ENCODE peak calls at places on chromosome 6, in four cellular contexts. One of them, this sample, is unnamed.

GRCh38 chr6:52552278-52552643 is 24.6 kb downstream of the TRAM2 start:
- DNase-seq in SJSA1: no peak
- DNase-seq in GM23248: no peak
- DNase-seq in fibroblast of the aortic adventitia: no peak
- DNase-seq in this sample: peak; percentile 65

GRCh38 chr6:42028234-42029061 is 21.9 kb upstream of the TAF8 start:
- DNase-seq in fibroblast of the aortic adventitia: peak; percentile 85
- DNase-seq in SJSA1: no peak
- DNase-seq in GM23248: peak; percentile 38
- DNase-seq in this sample: no peak

GRCh38 chr6:106381871-106382270 is 21.4 kb downstream of the CRYBG1 start:
- DNase-seq in fibroblast of the aortic adventitia: peak; percentile 29
- DNase-seq in SJSA1: no peak
- DNase-seq in GM23248: peak; percentile 36
- DNase-seq in this sample: no peak

GRCh38 chr6:52063584-52064400 is 23.6 kb downstream of the PKHD1 start:
- DNase-seq in fibroblast of the aortic adventitia: peak; percentile 34
- DNase-seq in GM23248: peak; percentile 57
- DNase-seq in SJSA1: no peak
- DNase-seq in this sample: peak; percentile 54

GRCh38 chr6:105326216-105326615 is 76.7 kb downstream of the PREP start:
- DNase-seq in GM23248: peak; percentile 47
- DNase-seq in SJSA1: no peak
- DNase-seq in fibroblast of the aortic adventitia: peak; percentile 30
- DNase-seq in this sample: no peak

GRCh38 chr6:64483956-64484499 is 848.4 kb downstream of the PHF3 start:
- DNase-seq in GM23248: no peak
- DNase-seq in SJSA1: no peak
- DNase-seq in fibroblast of the aortic adventitia: no peak
- DNase-seq in this sample: no peak

GRCh38 chr6:36977470-36977941 is 8.5 kb downstream of the MTCH1 start:
- DNase-seq in SJSA1: no peak
- DNase-seq in GM23248: peak; percentile 46
- DNase-seq in fibroblast of the aortic adventitia: no peak
- DNase-seq in this sample: no peak

GRCh38 chr6:148053796-148054195 is 288.8 kb upstream of the SASH1 start:
- DNase-seq in fibroblast of the aortic adventitia: no peak
- DNase-seq in SJSA1: no peak
- DNase-seq in GM23248: no peak
- DNase-seq in this sample: no peak

GRCh38 chr6:149252626-149253025 is 64.9 kb upstream of the TAB2 start:
- DNase-seq in GM23248: no peak
- DNase-seq in fibroblast of the aortic adventitia: no peak
- DNase-seq in SJSA1: no peak
- DNase-seq in this sample: no peak

GRCh38 chr6:142855877-142856606 is 88.9 kb downstream of the HIVEP2 start:
- DNase-seq in SJSA1: no peak
- DNase-seq in GM23248: no peak
- DNase-seq in fibroblast of the aortic adventitia: no peak
- DNase-seq in this sample: no peak

GRCh38 chr6:54018722-54019121 is 92.5 kb upstream of the MLIP start:
- DNase-seq in GM23248: no peak
- DNase-seq in fibroblast of the aortic adventitia: no peak
- DNase-seq in SJSA1: no peak
- DNase-seq in this sample: no peak

GRCh38 chr6:54846243-54846856 is at the start of gene FAM83B:
- DNase-seq in GM23248: no peak
- DNase-seq in fibroblast of the aortic adventitia: no peak
- DNase-seq in SJSA1: no peak
- DNase-seq in this sample: no peak

GRCh38 chr6:169035381-169036280 is 218.0 kb downstream of the THBS2 start:
- DNase-seq in SJSA1: no peak
- DNase-seq in fibroblast of the aortic adventitia: peak; percentile 91
- DNase-seq in GM23248: peak; percentile 88
- DNase-seq in this sample: no peak
- H3K4me3 ChIP-seq in SJSA1: no peak overlapping the region
- H3K4me3 ChIP-seq in fibroblast of the aortic adventitia: peak overlapping the region; percentile 48
- H3K4me3 ChIP-seq in GM23248: peak overlapping the region; percentile 58
- H3K4me3 ChIP-seq in this sample: no peak overlapping the region

GRCh38 chr6:31837612-31838553 is 10.3 kb downstream of the HSPA1B start:
- DNase-seq in SJSA1: no peak
- DNase-seq in GM23248: peak; percentile 29
- DNase-seq in fibroblast of the aortic adventitia: no peak
- DNase-seq in this sample: no peak
- H3K4me3 ChIP-seq in SJSA1: peak overlapping the region; percentile 74
- H3K4me3 ChIP-seq in GM23248: peak overlapping the region; percentile 88
- H3K4me3 ChIP-seq in fibroblast of the aortic adventitia: peak overlapping the region; percentile 96
- H3K4me3 ChIP-seq in this sample: peak overlapping the region; percentile 96

DNA sequence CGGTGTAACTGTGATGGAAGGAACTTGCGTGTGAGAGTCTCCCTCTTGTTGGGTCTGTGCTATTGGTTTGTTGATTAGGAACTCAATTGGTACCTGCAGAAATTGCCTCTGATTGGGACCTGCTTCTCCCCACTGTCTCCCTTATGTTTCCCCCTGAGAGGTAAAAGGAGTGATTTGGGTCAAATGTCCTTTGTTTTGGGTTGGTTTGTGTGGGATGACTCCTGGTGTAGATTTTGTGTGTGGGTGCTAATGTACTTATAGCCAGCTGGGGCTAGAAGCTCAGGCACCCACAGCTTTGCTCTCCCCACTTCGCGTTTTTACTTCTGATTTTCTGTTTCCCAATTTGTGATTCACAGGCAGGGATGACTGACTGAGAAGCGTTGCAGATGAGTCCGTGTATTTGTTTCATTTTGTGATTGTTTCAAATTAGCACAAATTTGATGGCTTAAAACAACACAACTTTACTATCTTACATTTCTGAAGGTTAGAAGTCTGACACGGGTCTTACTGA is 79.1 kb downstream of the UTRN start:
- DNase-seq in GM23248: no peak
- DNase-seq in fibroblast of the aortic adventitia: no peak
- DNase-seq in SJSA1: no peak
- DNase-seq in this sample: no peak
- H3K4me3 ChIP-seq in GM23248: no peak overlapping the region
- H3K4me3 ChIP-seq in fibroblast of the aortic adventitia: peak overlapping the region; percentile 10
- H3K4me3 ChIP-seq in SJSA1: no peak overlapping the region
- H3K4me3 ChIP-seq in this sample: no peak overlapping the region

DNA sequence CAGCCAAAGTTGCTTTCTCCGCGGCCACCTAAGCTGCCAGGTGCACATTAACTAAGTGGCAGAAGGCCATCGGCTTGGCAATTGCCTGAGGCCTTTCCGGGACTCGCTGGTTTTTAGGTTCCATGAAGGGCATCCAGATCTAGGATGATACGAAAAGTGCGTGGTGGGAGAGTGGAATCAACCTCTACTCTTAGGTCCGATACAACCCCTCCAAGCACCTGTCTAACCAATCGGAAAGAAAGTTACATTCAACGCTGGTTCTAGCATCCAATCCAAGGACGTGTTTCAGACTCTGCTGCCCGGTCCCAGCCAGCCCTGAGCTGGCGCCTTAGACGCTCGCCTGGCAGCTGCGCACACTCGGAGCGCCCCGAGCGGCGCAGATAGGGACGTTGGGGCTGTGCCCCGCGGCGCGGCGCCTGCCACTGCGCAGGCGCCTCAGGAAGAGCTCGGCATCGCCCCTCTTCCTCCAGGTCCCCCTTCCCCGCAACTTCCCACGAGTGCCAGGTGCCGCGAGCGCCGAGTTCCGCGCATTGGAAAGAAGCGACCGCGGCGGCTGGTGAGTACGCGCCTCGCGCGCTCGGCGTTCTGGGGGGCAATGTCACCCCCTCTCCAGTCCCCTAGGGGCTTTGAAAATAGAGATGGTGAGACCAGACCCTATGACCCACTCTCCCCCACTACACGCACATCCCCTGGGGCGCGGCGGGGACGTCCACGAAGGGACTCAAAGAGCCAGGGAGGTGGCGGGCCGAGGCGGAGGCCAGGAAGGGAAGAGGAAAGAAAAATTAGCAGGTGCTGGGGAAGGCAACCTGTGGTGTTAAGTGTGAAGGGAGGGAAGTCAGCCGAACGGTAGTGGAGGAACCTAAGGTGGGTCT is at the start of gene ENPP4:
- DNase-seq in SJSA1: peak; percentile 80
- DNase-seq in fibroblast of the aortic adventitia: peak; percentile 80
- DNase-seq in GM23248: peak; percentile 80
- DNase-seq in this sample: peak; percentile 84
- H3K4me3 ChIP-seq in SJSA1: peak within 1 kb of the TSS; percentile 49
- H3K4me3 ChIP-seq in fibroblast of the aortic adventitia: peak within 1 kb of the TSS; percentile 67
- H3K4me3 ChIP-seq in GM23248: peak within 1 kb of the TSS; percentile 67
- H3K4me3 ChIP-seq in this sample: peak within 1 kb of the TSS; percentile 96

This sample was measured in GM12864.